ENCODE peak calls at places on chromosome 22, in eight cellular contexts. O, S, A, K, Z, H, D and U are unnamed samples. For H3K4me1, the result is how much of the 10 kb centered on the place peaks cover.

GRCh38 chr22:50092342-50092741 is 2.5 kb downstream of the MOV10L1 start:
- DNase-seq in O (no peak), S (no peak), A (no peak), K (peak), Z (no peak), H (no peak), D (no peak), U (no peak)

GRCh38 chr22:35541254-35541748 is 670 bp downstream of the RASD2 start:
- DNase-seq in O (peak), S (peak), A (no peak), K (no peak), Z (no peak), H (no peak), D (peak), U (no peak)

GRCh38 chr22:44091021-44091721 is 67.1 kb downstream of the PARVB start:
- DNase-seq in O (peak), S (peak), A (no peak), K (no peak), Z (no peak), H (no peak), D (no peak), U (no peak)

GRCh38 chr22:26748845-26749244 is 91.5 kb downstream of the MIAT start:
- DNase-seq in O (no peak), S (no peak), A (no peak), K (no peak), Z (no peak), H (no peak), D (no peak), U (no peak)

GRCh38 chr22:48938741-48939140 is 888.9 kb downstream of the BRD1 start:
- DNase-seq in O (no peak), S (no peak), A (no peak), K (no peak), Z (no peak), H (no peak), D (peak), U (no peak)

GRCh38 chr22:29039148-29039547 is 22.5 kb downstream of the C22orf31 start:
- DNase-seq in O (no peak), S (no peak), A (no peak), K (no peak), Z (no peak), H (no peak), D (peak), U (no peak)

GRCh38 chr22:36369922-36370781 is 17.6 kb downstream of the MYH9 start:
- DNase-seq in O (no peak), S (no peak), A (peak), K (peak), Z (peak), H (no peak), D (peak), U (peak)

GRCh38 chr22:28094831-28095230 is 175.8 kb upstream of the PITPNB start:
- DNase-seq in O (no peak), S (no peak), A (no peak), K (no peak), Z (no peak), H (no peak), D (no peak), U (no peak)

GRCh38 chr22:50034126-50035081 is 21.8 kb upstream of the IL17REL start:
- DNase-seq in O (no peak), S (peak), A (no peak), K (peak), Z (no peak), H (no peak), D (no peak), U (no peak)

GRCh38 chr22:36197065-36197440 is 4.6 kb downstream of the APOL4 start:
- DNase-seq in O (peak), S (peak), A (peak), K (no peak), Z (peak), H (no peak), D (no peak), U (no peak)

GRCh38 chr22:17699696-17700330 is 61.3 kb downstream of the BCL2L13 start:
- DNase-seq in O (no peak), S (no peak), A (no peak), K (no peak), Z (no peak), H (no peak), D (no peak), U (no peak)

GRCh38 chr22:31230871-31231621 is 18.9 kb downstream of the LIMK2 start:
- DNase-seq in O (peak), S (peak), A (peak), K (no peak), Z (peak), H (no peak), D (peak), U (peak)

GRCh38 chr22:43110444-43110926 is at the start of gene BIK:
- DNase-seq in O (peak), S (peak), A (peak), K (peak), Z (peak), H (peak), D (peak), U (peak)

GRCh38 chr22:39690901-39691620 is 120.5 kb downstream of the CACNA1I start:
- DNase-seq in O (peak), S (peak), A (peak), K (no peak), Z (no peak), H (no peak), D (no peak), U (no peak)

GRCh38 chr22:18078329-18079041 is 695 bp downstream of the PEX26 start:
- DNase-seq in O (peak), S (peak), A (peak), K (peak), Z (peak), H (no peak), D (peak), U (no peak)

GRCh38 chr22:49951986-49952896 is 8.3 kb upstream of the PIM3 start:
- DNase-seq in O (no peak), S (no peak), A (no peak), K (no peak), Z (peak), H (no peak), D (no peak), U (no peak)

GRCh38 chr22:42967933-42968332 is 47.0 kb downstream of the PACSIN2 start:
- DNase-seq in O (no peak), S (no peak), A (peak), K (peak), Z (no peak), H (no peak), D (peak), U (no peak)

GRCh38 chr22:49726701-49727101 is 101.0 kb downstream of the BRD1 start:
- DNase-seq in O (no peak), S (no peak), A (no peak), K (no peak), Z (no peak), H (peak), D (no peak), U (no peak)

GRCh38 chr22:29816539-29816938 is 21.5 kb downstream of the ASCC2 start:
- DNase-seq in O (no peak), S (no peak), A (no peak), K (no peak), Z (no peak), H (no peak), D (no peak), U (no peak)

GRCh38 chr22:25942989-25943411 is 201.0 kb downstream of the MYO18B start:
- DNase-seq in O (no peak), S (peak), A (no peak), K (no peak), Z (no peak), H (peak), D (no peak), U (no peak)

GRCh38 chr22:48414662-48415061 is 1413.0 kb downstream of the BRD1 start:
- DNase-seq in O (no peak), S (no peak), A (no peak), K (no peak), Z (no peak), H (peak), D (no peak), U (no peak)

GRCh38 chr22:36563001-36563400 is 34.0 kb upstream of the EIF3D start:
- DNase-seq in O (no peak), S (no peak), A (no peak), K (no peak), Z (no peak), H (no peak), D (no peak), U (no peak)

GRCh38 chr22:31952459-31952858 is 8.1 kb downstream of the YWHAH start:
- DNase-seq in O (no peak), S (no peak), A (no peak), K (no peak), Z (peak), H (no peak), D (no peak), U (no peak)

GRCh38 chr22:27386186-27386585 is 415.4 kb downstream of the MN1 start:
- DNase-seq in O (no peak), S (no peak), A (no peak), K (no peak), Z (no peak), H (no peak), D (no peak), U (no peak)

GRCh38 chr22:50581950-50582561 is 593 bp downstream of the CHKB start:
- DNase-seq in O (no peak), S (no peak), A (no peak), K (no peak), Z (no peak), H (no peak), D (no peak), U (no peak)

GRCh38 chr22:38754247-38755154 is 1.3 kb downstream of the SUN2 start:
- DNase-seq in O (peak), S (no peak), A (peak), K (no peak), Z (peak), H (peak), D (peak), U (peak)

GRCh38 chr22:17258015-17258827 is 39.0 kb upstream of the ADA2 start:
- DNase-seq in O (peak), S (peak), A (peak), K (peak), Z (no peak), H (peak), D (peak), U (peak)

GRCh38 chr22:39898997-39899396 is 1.9 kb upstream of the GRAP2 start:
- DNase-seq in O (no peak), S (no peak), A (no peak), K (no peak), Z (no peak), H (no peak), D (no peak), U (no peak)

GRCh38 chr22:44972363-44973083 is 37.3 kb downstream of the PHF21B start:
- DNase-seq in O (no peak), S (no peak), A (no peak), K (no peak), Z (no peak), H (no peak), D (no peak), U (peak)

GRCh38 chr22:47794851-47795250 is 1032.4 kb downstream of the TBC1D22A start:
- DNase-seq in O (no peak), S (no peak), A (no peak), K (peak), Z (no peak), H (peak), D (no peak), U (no peak)

GRCh38 chr22:19905619-19906276 is 35.8 kb upstream of the COMT start:
- DNase-seq in O (no peak), S (peak), A (no peak), K (no peak), Z (no peak), H (no peak), D (no peak), U (no peak)

GRCh38 chr22:29163808-29164207 is 41.9 kb upstream of the EMID1 start:
- DNase-seq in O (no peak), S (no peak), A (no peak), K (peak), Z (no peak), H (no peak), D (no peak), U (no peak)

GRCh38 chr22:37563153-37564081 is 3.1 kb downstream of the CDC42EP1 start:
- DNase-seq in O (peak), S (no peak), A (peak), K (no peak), Z (peak), H (peak), D (peak), U (peak)
- H3K4me1 ChIP-seq in O (under half), S (under half), A (under half), K (half or more), Z (half or more), H (under half), D (half or more), U (under half)

GRCh38 chr22:41096391-41096790 is 4.0 kb downstream of the EP300 start:
- DNase-seq in O (no peak), S (no peak), A (no peak), K (no peak), Z (no peak), H (no peak), D (no peak), U (no peak)

GRCh38 chr22:41092023-41092817 is at the start of gene EP300:
- DNase-seq in O (peak), S (peak), A (peak), K (peak), Z (peak), H (peak), D (peak), U (peak)

GRCh38 chr22:41092847-41093371 is 517 bp downstream of the EP300 start:
- DNase-seq in O (peak), S (peak), A (peak), K (peak), Z (peak), H (no peak), D (peak), U (peak)

GRCh38 chr22:41091139-41092022 is 1.0 kb upstream of the EP300 start:
- DNase-seq in O (peak), S (peak), A (peak), K (peak), Z (peak), H (peak), D (peak), U (peak)

GRCh38 chr22:41094036-41094435 is 1.6 kb downstream of the EP300 start:
- DNase-seq in O (peak), S (peak), A (peak), K (no peak), Z (peak), H (no peak), D (no peak), U (no peak)
- TF ChIP-seq POLR2AphosphoS5 in O (no peak), S (no peak), A (no peak), K (no peak), Z (no peak), H (no peak), D (no peak), U (peak)

GRCh38 chr22:41963453-41964105 is 5.7 kb upstream of the SEPTIN3 start:
- DNase-seq in O (no peak), S (no peak), A (no peak), K (no peak), Z (no peak), H (no peak), D (peak), U (no peak)

GRCh38 chr22:41952713-41953112 is 763 bp downstream of the SMIM45 start:
- DNase-seq in O (no peak), S (no peak), A (no peak), K (no peak), Z (no peak), H (no peak), D (no peak), U (no peak)

DNA sequence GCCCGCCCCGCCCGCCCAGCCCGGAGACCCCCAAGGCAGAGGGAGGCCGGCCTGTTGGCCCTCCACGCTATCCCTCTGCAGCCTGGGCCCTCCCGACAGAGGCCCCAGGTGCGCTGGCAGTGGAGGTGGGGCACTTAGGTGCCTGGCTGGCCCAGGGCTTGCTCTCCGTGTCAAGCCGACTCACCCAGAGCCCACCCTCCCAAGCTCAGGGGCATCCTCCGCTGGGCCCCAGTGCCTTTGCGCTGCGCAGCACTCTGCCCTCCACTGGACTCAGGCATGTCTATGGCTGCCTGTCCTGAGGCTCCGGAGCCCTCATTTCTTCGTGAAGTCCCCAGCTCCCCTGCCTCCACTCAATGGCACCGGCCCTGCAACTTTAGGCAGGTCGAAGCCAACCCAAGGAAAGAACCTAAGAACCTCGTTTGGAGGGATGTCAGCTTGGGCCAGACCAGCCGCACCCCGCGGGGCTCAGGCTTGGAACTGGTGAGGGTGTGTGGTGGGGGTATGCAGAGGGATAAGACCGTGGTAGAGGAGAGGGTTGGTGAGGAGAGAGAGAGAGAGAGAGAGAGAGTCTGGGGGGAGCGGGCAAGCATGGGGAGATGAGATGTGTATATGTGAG is 6.1 kb downstream of the SMIM45 start:
- DNase-seq in O (peak), S (no peak), A (no peak), K (no peak), Z (no peak), H (no peak), D (no peak), U (no peak)
- TF ChIP-seq CTCF in O (no peak), S (no peak), A (no peak), K (no peak), Z (no peak), H (no peak), D (no peak), U (peak)

GRCh38 chr22:23074451-23074850 is 4.1 kb downstream of the GNAZ start:
- DNase-seq in O (no peak), S (no peak), A (no peak), K (peak), Z (no peak), H (no peak), D (no peak), U (no peak)
- H3K4me1 ChIP-seq in O (under half), S (under half), A (under half), K (half or more), Z (under half), H (under half), D (under half), U (under half)

GRCh38 chr22:46007003-46007847 is 30.3 kb upstream of the WNT7B start:
- DNase-seq in O (no peak), S (peak), A (no peak), K (peak), Z (peak), H (peak), D (peak), U (peak)
- TF ChIP-seq POLR2AphosphoS5 in O (no peak), S (peak), A (no peak), K (peak), Z (peak), H (no peak), D (peak), U (peak)

GRCh38 chr22:22378446-22379415 is 129.8 kb downstream of the ZNF280B start:
- DNase-seq in O (no peak), S (no peak), A (no peak), K (no peak), Z (no peak), H (no peak), D (no peak), U (no peak)

GRCh38 chr22:22384267-22384666 is 124.3 kb downstream of the ZNF280B start:
- DNase-seq in O (no peak), S (no peak), A (no peak), K (no peak), Z (no peak), H (no peak), D (no peak), U (no peak)

GRCh38 chr22:22377335-22377734 is 131.2 kb downstream of the ZNF280B start:
- DNase-seq in O (no peak), S (no peak), A (no peak), K (no peak), Z (no peak), H (no peak), D (no peak), U (no peak)

GRCh38 chr22:22376352-22376706 is 131.7 kb downstream of the VPREB1 start:
- DNase-seq in O (no peak), S (no peak), A (no peak), K (no peak), Z (no peak), H (no peak), D (no peak), U (no peak)

DNA sequence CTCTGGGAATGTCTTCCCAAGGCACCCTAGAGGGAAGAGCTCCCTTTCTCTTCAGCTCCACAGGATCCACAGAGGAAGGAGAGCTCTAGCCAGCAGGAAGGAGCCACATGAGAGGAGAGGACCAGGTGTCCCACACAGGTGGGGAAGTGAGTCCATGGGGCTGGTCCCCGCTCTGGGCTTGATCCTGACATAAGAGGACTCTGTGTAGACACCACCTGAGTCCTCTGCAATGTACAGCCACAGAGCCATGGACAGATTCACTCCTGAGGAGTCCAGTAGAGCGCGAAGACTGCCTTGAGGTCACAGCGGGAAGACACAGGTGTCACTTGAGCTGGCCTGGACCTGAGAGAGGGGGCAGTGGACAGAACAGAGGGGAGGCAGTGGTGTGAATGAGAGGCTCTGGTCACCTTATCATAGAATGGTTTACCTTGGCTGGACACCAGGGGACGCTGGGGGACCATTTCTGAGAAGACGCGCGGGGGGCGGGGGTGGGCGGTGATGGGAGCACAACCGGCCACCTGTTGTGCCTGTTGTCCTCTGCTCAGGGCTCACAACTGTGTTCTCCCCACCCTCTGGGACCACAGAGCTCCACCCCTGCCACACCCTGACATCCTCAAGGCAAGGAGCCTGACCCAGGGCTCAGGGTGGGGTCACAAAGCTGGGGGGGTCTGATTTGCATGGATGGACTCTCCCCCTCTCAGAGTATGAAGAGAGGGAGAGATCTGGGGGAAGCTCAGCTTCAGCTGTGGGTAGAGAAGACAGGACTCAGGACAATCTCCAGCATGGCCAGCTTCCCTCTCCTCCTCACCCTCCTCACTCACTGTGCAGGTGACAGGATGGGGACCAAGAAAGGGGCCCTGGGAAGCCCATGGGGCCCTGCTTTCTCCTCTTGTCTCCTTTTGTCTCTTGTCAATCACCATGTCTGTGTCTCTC is 128.2 kb downstream of the ZNF280B start:
- DNase-seq in O (peak), S (peak), A (peak), K (peak), Z (no peak), H (no peak), D (no peak), U (no peak)
- TF ChIP-seq CTCF in O (peak), S (peak), A (peak), K (peak), Z (peak), H (no peak), D (no peak), U (no peak)

DNA sequence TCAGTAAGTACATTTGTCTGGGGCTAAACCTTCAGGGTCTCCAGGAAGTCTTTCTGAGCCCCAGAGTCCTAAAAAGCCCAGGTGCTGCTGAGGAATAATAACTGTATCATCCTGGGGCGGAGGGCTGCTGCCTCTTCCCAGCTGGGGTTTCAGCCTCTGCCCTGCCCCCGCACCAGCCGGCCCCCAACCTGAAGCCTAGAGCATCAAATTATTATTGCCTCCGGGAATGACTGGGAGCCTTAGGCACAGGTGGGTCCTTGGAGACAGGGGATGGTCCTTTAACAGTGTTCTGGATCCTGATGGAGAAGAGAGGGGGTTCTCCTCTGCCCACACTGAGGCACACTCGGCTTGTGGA is 64.4 kb downstream of the BCR start:
- DNase-seq in O (no peak), S (no peak), A (no peak), K (no peak), Z (no peak), H (no peak), D (no peak), U (no peak)
- H3K4me1 ChIP-seq in O (half or more), S (under half), A (under half), K (half or more), Z (under half), H (under half), D (under half), U (under half)

GRCh38 chr22:33470456-33470855 is 412.3 kb upstream of the SYN3 start:
- DNase-seq in O (no peak), S (no peak), A (no peak), K (no peak), Z (no peak), H (no peak), D (no peak), U (no peak)
- TF ChIP-seq POLR2AphosphoS5 in O (no peak), S (no peak), A (no peak), K (no peak), Z (no peak), H (no peak), D (no peak), U (no peak)